ENCODE peak calls at places on chromosomes 5 and 9, in ten cellular contexts. H is right atrium auricular region, M is uterus, I is fibroblast of the aortic adventitia, T is fibroblast of lung, D is mammary epithelial cell, S is heart left ventricle, Y is NB4, N is gastrocnemius medialis, Q is heart right ventricle. K is an unnamed sample.

GRCh38 chr5:175252234-175252805 is 191.7 kb downstream of the DRD1 start:
- DNase-seq in H (no peak), M (no peak), I (no peak), T (no peak), D (no peak), S (no peak), Y (no peak), N (no peak), Q (no peak), K (no peak)

GRCh38 chr5:55821731-55822512 is 29.2 kb upstream of the IL31RA start:
- DNase-seq in H (no peak), M (no peak), I (no peak), T (peak), D (no peak), S (peak), Y (no peak), N (no peak), Q (no peak), K (no peak)

GRCh38 chr9:78408388-78408787 is 111.5 kb downstream of the PSAT1 start:
- DNase-seq in H (no peak), M (no peak), I (no peak), T (no peak), D (no peak), S (no peak), Y (no peak), N (no peak), Q (no peak), K (no peak)

GRCh38 chr9:136017813-136018190 is 56.6 kb upstream of the UBAC1 start:
- DNase-seq in H (no peak), M (peak), I (no peak), T (no peak), D (no peak), S (peak), Y (no peak), N (no peak), Q (no peak), K (no peak)

GRCh38 chr9:132207187-132207586 is 45.3 kb downstream of the NTNG2 start:
- DNase-seq in H (no peak), M (no peak), I (no peak), T (no peak), D (no peak), S (no peak), Y (no peak), N (no peak), Q (no peak), K (no peak)

GRCh38 chr5:113038136-113038535 is 61.5 kb downstream of the DCP2 start:
- DNase-seq in H (no peak), M (no peak), I (no peak), T (no peak), D (no peak), S (no peak), Y (no peak), N (no peak), Q (no peak), K (no peak)

GRCh38 chr9:3650994-3651622 is 125.3 kb upstream of the RFX3 start:
- DNase-seq in H (no peak), M (no peak), I (no peak), T (no peak), D (no peak), S (no peak), Y (peak), N (no peak), Q (no peak), K (no peak)

GRCh38 chr9:33446507-33447403 is 638 bp downstream of the AQP3 start:
- DNase-seq in H (peak), M (peak), I (peak), T (peak), D (peak), S (peak), Y (peak), N (peak), Q (peak), K (peak)

GRCh38 chr5:91329273-91329672 is 53.8 kb downstream of the ARRDC3 start:
- DNase-seq in H (no peak), M (no peak), I (no peak), T (no peak), D (no peak), S (no peak), Y (no peak), N (no peak), Q (no peak), K (no peak)

GRCh38 chr9:105316703-105317102 is 72.3 kb downstream of the SLC44A1 start:
- DNase-seq in H (no peak), M (no peak), I (no peak), T (no peak), D (no peak), S (no peak), Y (no peak), N (no peak), Q (no peak), K (no peak)

GRCh38 chr5:116935561-116936162 is 361.0 kb upstream of the SEMA6A start:
- DNase-seq in H (no peak), M (no peak), I (no peak), T (no peak), D (no peak), S (no peak), Y (no peak), N (no peak), Q (no peak), K (no peak)

GRCh38 chr9:114072181-114073140 is 5.6 kb downstream of the AMBP start:
- DNase-seq in H (peak), M (peak), I (peak), T (peak), D (no peak), S (peak), Y (no peak), N (no peak), Q (peak), K (no peak)

GRCh38 chr9:93346240-93347112 is 105.0 kb upstream of the FAM120A start:
- DNase-seq in H (no peak), M (no peak), I (no peak), T (peak), D (no peak), S (no peak), Y (no peak), N (no peak), Q (peak), K (no peak)

GRCh38 chr5:154430466-154430865 is 15.3 kb upstream of the SAP30L start:
- DNase-seq in H (no peak), M (no peak), I (no peak), T (no peak), D (no peak), S (no peak), Y (no peak), N (no peak), Q (no peak), K (no peak)

GRCh38 chr5:43874772-43875171 is 271.8 kb downstream of the NNT start:
- DNase-seq in H (no peak), M (no peak), I (peak), T (peak), D (no peak), S (no peak), Y (no peak), N (no peak), Q (peak), K (peak)

GRCh38 chr5:103569313-103570060 is 6.9 kb upstream of the NUDT12 start:
- DNase-seq in H (no peak), M (no peak), I (peak), T (peak), D (no peak), S (peak), Y (peak), N (no peak), Q (no peak), K (no peak)

GRCh38 chr5:142109356-142110045 is 922 bp downstream of the NDFIP1 start:
- DNase-seq in H (no peak), M (no peak), I (peak), T (peak), D (no peak), S (no peak), Y (peak), N (peak), Q (peak), K (no peak)

GRCh38 chr5:148968311-148968710 is 94.6 kb downstream of the SH3TC2 start:
- DNase-seq in H (no peak), M (no peak), I (no peak), T (no peak), D (no peak), S (no peak), Y (no peak), N (no peak), Q (no peak), K (no peak)

GRCh38 chr5:134878403-134878802 is 4.2 kb downstream of the TXNDC15 start:
- DNase-seq in H (no peak), M (no peak), I (no peak), T (no peak), D (no peak), S (no peak), Y (no peak), N (no peak), Q (no peak), K (no peak)

GRCh38 chr5:139517683-139518564 is 35.4 kb upstream of the STING1 start:
- DNase-seq in H (peak), M (peak), I (peak), T (peak), D (peak), S (peak), Y (peak), N (peak), Q (peak), K (peak)

GRCh38 chr5:179168636-179169035 is 108.5 kb downstream of the ZNF354C start:
- DNase-seq in H (no peak), M (no peak), I (peak), T (no peak), D (no peak), S (no peak), Y (no peak), N (no peak), Q (no peak), K (no peak)

GRCh38 chr9:98764351-98764750 is 32.0 kb downstream of the ANKS6 start:
- DNase-seq in H (no peak), M (no peak), I (no peak), T (no peak), D (no peak), S (no peak), Y (no peak), N (no peak), Q (no peak), K (no peak)

GRCh38 chr5:40882291-40882690 is 27.0 kb upstream of the C7 start:
- DNase-seq in H (no peak), M (no peak), I (no peak), T (no peak), D (no peak), S (no peak), Y (no peak), N (no peak), Q (no peak), K (no peak)

GRCh38 chr5:135439426-135440205 is 7.5 kb downstream of the DCANP1 start:
- DNase-seq in H (no peak), M (no peak), I (no peak), T (no peak), D (no peak), S (no peak), Y (peak), N (no peak), Q (no peak), K (no peak)

GRCh38 chr5:65913519-65913918 is 12.9 kb upstream of the ERBIN start:
- DNase-seq in H (no peak), M (no peak), I (no peak), T (peak), D (no peak), S (no peak), Y (no peak), N (no peak), Q (no peak), K (no peak)

GRCh38 chr9:121643473-121643872 is 8.0 kb upstream of the DAB2IP start:
- DNase-seq in H (no peak), M (no peak), I (no peak), T (no peak), D (no peak), S (no peak), Y (no peak), N (no peak), Q (no peak), K (no peak)

GRCh38 chr9:34139477-34140146 is 13.1 kb upstream of the DCAF12 start:
- DNase-seq in H (peak), M (no peak), I (peak), T (peak), D (peak), S (peak), Y (peak), N (no peak), Q (peak), K (peak)

GRCh38 chr9:84668204-84669007 is 1.1 kb upstream of the NTRK2 start:
- DNase-seq in H (peak), M (peak), I (peak), T (peak), D (peak), S (peak), Y (peak), N (peak), Q (peak), K (no peak)
- H3K4me3 ChIP-seq in H (peak), M (peak), I (peak), T (peak), D (peak), S (peak), Y (no peak), N (peak), Q (peak), K (peak)

GRCh38 chr5:11311731-11312130 is 550.7 kb upstream of the DAP start:
- DNase-seq in H (no peak), M (no peak), I (no peak), T (no peak), D (no peak), S (no peak), Y (no peak), N (no peak), Q (no peak), K (no peak)
- TF ChIP-seq CTCF in H (no peak), M (no peak), I (no peak), T (no peak), D (no peak), S (no peak), Y (no peak), N (no peak), Q (no peak), K (no peak)

GRCh38 chr9:127539259-127539981 is 72.7 kb upstream of the STXBP1 start:
- DNase-seq in H (no peak), M (no peak), I (peak), T (peak), D (no peak), S (no peak), Y (no peak), N (no peak), Q (no peak), K (no peak)
- H3K4me3 ChIP-seq in H (no peak), M (no peak), I (no peak), T (no peak), D (no peak), S (no peak), Y (no peak), N (no peak), Q (no peak), K (no peak)

GRCh38 chr5:16666861-16667481 is 50.2 kb upstream of the RETREG1 start:
- DNase-seq in H (no peak), M (no peak), I (peak), T (peak), D (no peak), S (peak), Y (peak), N (no peak), Q (peak), K (no peak)
- TF ChIP-seq CTCF in H (peak), M (no peak), I (peak), T (peak), D (peak), S (peak), Y (peak), N (peak), Q (peak), K (peak)

GRCh38 chr5:140557965-140558364 is 692 bp upstream of the SRA1 start:
- DNase-seq in H (peak), M (no peak), I (no peak), T (no peak), D (no peak), S (no peak), Y (no peak), N (no peak), Q (no peak), K (no peak)
- H3K4me3 ChIP-seq in H (no peak), M (no peak), I (no peak), T (no peak), D (no peak), S (no peak), Y (peak), N (no peak), Q (no peak), K (no peak)

GRCh38 chr5:86332851-86333250 is 284.9 kb upstream of the COX7C start:
- DNase-seq in H (no peak), M (no peak), I (no peak), T (no peak), D (no peak), S (no peak), Y (no peak), N (no peak), Q (no peak), K (no peak)

GRCh38 chr5:86337667-86338460 is 279.9 kb upstream of the COX7C start:
- DNase-seq in H (no peak), M (no peak), I (no peak), T (no peak), D (no peak), S (no peak), Y (no peak), N (no peak), Q (no peak), K (no peak)
- TF ChIP-seq CTCF in H (no peak), M (no peak), I (no peak), T (no peak), D (no peak), S (no peak), Y (no peak), N (no peak), Q (no peak), K (no peak)

GRCh38 chr5:76953551-76954382 is 922 bp downstream of the CRHBP start:
- DNase-seq in H (no peak), M (no peak), I (peak), T (peak), D (peak), S (peak), Y (no peak), N (no peak), Q (no peak), K (no peak)

GRCh38 chr5:76956033-76956432 is 3.2 kb downstream of the CRHBP start:
- DNase-seq in H (no peak), M (no peak), I (no peak), T (no peak), D (no peak), S (no peak), Y (no peak), N (no peak), Q (no peak), K (no peak)

GRCh38 chr5:76958976-76959767 is 6.3 kb downstream of the CRHBP start:
- DNase-seq in H (no peak), M (no peak), I (peak), T (peak), D (peak), S (no peak), Y (peak), N (no peak), Q (no peak), K (peak)

GRCh38 chr5:76952795-76953536 is at the start of gene CRHBP:
- DNase-seq in H (no peak), M (no peak), I (no peak), T (no peak), D (no peak), S (no peak), Y (no peak), N (no peak), Q (no peak), K (no peak)

GRCh38 chr5:76954383-76954763 is 1.5 kb downstream of the CRHBP start:
- DNase-seq in H (no peak), M (no peak), I (no peak), T (no peak), D (no peak), S (no peak), Y (no peak), N (no peak), Q (no peak), K (no peak)
- H3K4me3 ChIP-seq in H (peak), M (no peak), I (no peak), T (no peak), D (no peak), S (peak), Y (no peak), N (no peak), Q (peak), K (no peak)

GRCh38 chr9:119453490-119453911 is 84.3 kb upstream of the BRINP1 start:
- DNase-seq in H (no peak), M (no peak), I (peak), T (no peak), D (peak), S (no peak), Y (no peak), N (no peak), Q (no peak), K (no peak)

GRCh38 chr9:119453980-119454379 is 84.7 kb upstream of the BRINP1 start:
- DNase-seq in H (no peak), M (no peak), I (peak), T (no peak), D (peak), S (no peak), Y (no peak), N (no peak), Q (no peak), K (no peak)

GRCh38 chr9:119458068-119458467 is 88.8 kb upstream of the BRINP1 start:
- DNase-seq in H (no peak), M (no peak), I (no peak), T (no peak), D (no peak), S (no peak), Y (no peak), N (no peak), Q (no peak), K (no peak)
- TF ChIP-seq CTCF in H (no peak), M (no peak), I (no peak), T (no peak), D (peak), S (no peak), Y (no peak), N (no peak), Q (no peak), K (no peak)

DNA sequence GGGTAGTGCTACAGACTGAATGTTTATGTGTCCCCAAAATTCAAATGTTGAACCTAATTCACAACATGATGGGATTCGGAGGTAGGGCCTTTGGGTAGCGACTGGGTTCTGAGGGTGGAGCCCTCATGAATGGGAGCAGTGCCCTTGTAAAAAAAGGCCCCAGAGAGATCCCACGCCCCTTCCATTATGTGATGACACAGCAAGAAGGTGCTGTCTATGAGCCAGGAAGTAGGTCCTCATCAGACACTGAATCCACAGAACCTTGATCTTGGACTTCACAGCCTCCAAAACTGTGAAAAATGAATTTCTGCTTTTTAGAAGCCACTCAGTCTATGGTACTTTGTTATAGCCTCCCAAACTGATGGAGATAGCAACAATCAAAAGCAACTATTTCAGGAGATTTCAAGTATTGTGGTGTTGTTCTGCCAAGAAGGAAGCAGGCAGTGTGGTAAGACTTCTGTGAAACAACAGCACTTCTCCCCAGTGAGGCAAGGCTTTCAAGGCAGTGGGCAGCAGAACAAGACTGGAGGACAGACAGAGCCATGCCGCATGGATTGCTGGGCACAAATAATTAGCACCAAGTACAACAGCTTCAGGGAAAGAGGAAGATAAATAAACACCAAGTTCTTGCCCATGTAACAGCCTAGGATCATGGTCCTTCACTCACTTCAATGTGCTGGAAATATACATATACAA is 76.1 kb downstream of the OR2K2 start:
- DNase-seq in H (no peak), M (no peak), I (no peak), T (no peak), D (no peak), S (no peak), Y (peak), N (no peak), Q (no peak), K (no peak)
- H3K4me3 ChIP-seq in H (no peak), M (no peak), I (no peak), T (no peak), D (no peak), S (no peak), Y (no peak), N (no peak), Q (no peak), K (no peak)

K was measured in AG04450.